ENCODE peak calls at places on chromosomes 5 and 9, in five cellular contexts. K, R, C, Y and I are unnamed samples. For H3K4me1, the result is how much of the 10 kb centered on the place peaks cover.

GRCh38 chr5:169100735-169101075 is 200.2 kb downstream of the SLIT3 start:
- DNase-seq in C (no peak), R (no peak), Y (peak), K (no peak), I (no peak)

GRCh38 chr5:143707797-143708196 is 104.2 kb upstream of the HMHB1 start:
- DNase-seq in Y (peak), K (peak), C (no peak), R (no peak), I (no peak)

GRCh38 chr5:61279725-61280124 is 52.3 kb upstream of the ZSWIM6 start:
- DNase-seq in R (no peak), K (no peak), Y (no peak), C (no peak), I (no peak)

GRCh38 chr9:124473310-124473709 is 23.1 kb downstream of the ADGRD2 start:
- DNase-seq in K (peak), R (no peak), Y (peak), C (no peak), I (peak)

GRCh38 chr5:143308726-143309125 is 94.8 kb downstream of the NR3C1 start:
- DNase-seq in Y (no peak), K (no peak), R (no peak), C (no peak), I (no peak)

GRCh38 chr5:52799358-52799982 is 11.8 kb downstream of the ITGA1 start:
- DNase-seq in K (peak), R (peak), Y (peak), C (peak), I (peak)

GRCh38 chr9:18824095-18824666 is 208.8 kb downstream of the SAXO1 start:
- DNase-seq in Y (peak), K (no peak), C (no peak), R (no peak), I (no peak)

GRCh38 chr5:444226-444625 is 1.2 kb downstream of the EXOC3 start:
- DNase-seq in K (no peak), Y (no peak), R (no peak), C (no peak), I (no peak)

GRCh38 chr9:114655689-114656088 is 1.9 kb downstream of the TEX53 start:
- DNase-seq in Y (peak), K (peak), C (no peak), R (no peak), I (no peak)

GRCh38 chr9:132878695-132879064 is at the start of gene SPACA9:
- DNase-seq in Y (peak), R (peak), K (peak), C (peak), I (peak)

GRCh38 chr5:141969783-141970741 is 1.2 kb downstream of the RNF14 start:
- DNase-seq in C (no peak), K (no peak), R (no peak), Y (no peak), I (no peak)

GRCh38 chr9:16964228-16964627 is 93.8 kb upstream of the BNC2 start:
- DNase-seq in K (peak), Y (peak), R (no peak), C (no peak), I (no peak)

GRCh38 chr9:33750307-33750838 is 45.0 kb upstream of the PRSS3 start:
- DNase-seq in K (no peak), R (peak), C (no peak), Y (peak), I (peak)

GRCh38 chr5:109943701-109944235 is 254.0 kb downstream of the MAN2A1 start:
- DNase-seq in R (no peak), K (no peak), C (no peak), Y (no peak), I (no peak)

GRCh38 chr5:31889131-31889561 is 250.2 kb downstream of the PDZD2 start:
- DNase-seq in C (no peak), Y (no peak), K (peak), R (peak), I (no peak)

GRCh38 chr9:136119259-136120118 is 814 bp upstream of the TMEM250 start:
- DNase-seq in K (no peak), C (no peak), Y (peak), R (no peak), I (peak)

GRCh38 chr5:91255396-91256141 is 127.5 kb downstream of the ARRDC3 start:
- DNase-seq in R (no peak), K (no peak), C (no peak), Y (no peak), I (no peak)

GRCh38 chr5:179461576-179461975 is 88.8 kb upstream of the RUFY1 start:
- DNase-seq in K (no peak), Y (no peak), R (no peak), C (no peak), I (no peak)

GRCh38 chr5:139651502-139651862 is 3.3 kb downstream of the CXXC5 start:
- DNase-seq in C (no peak), R (no peak), Y (no peak), K (no peak), I (peak)

GRCh38 chr5:1594336-1595106 is 70.8 kb upstream of the LPCAT1 start:
- DNase-seq in R (peak), Y (peak), K (peak), C (peak), I (peak)

GRCh38 chr9:35675732-35676392 is 2.1 kb downstream of the CA9 start:
- DNase-seq in Y (peak), K (no peak), R (peak), C (peak), I (peak)

GRCh38 chr5:58016329-58016728 is 443.6 kb downstream of the PLK2 start:
- DNase-seq in R (no peak), C (no peak), Y (peak), K (peak), I (no peak)

GRCh38 chr5:127858116-127858784 is 155.1 kb downstream of the CCDC192 start:
- DNase-seq in K (no peak), C (no peak), Y (peak), R (no peak), I (no peak)

GRCh38 chr5:28217695-28218094 is 1179.3 kb upstream of the CDH9 start:
- DNase-seq in C (no peak), Y (no peak), K (no peak), R (no peak), I (no peak)

GRCh38 chr5:28215091-28215490 is 1176.7 kb upstream of the CDH9 start:
- DNase-seq in R (no peak), K (no peak), C (no peak), Y (no peak), I (no peak)

GRCh38 chr5:28216939-28217360 is 1178.6 kb upstream of the CDH9 start:
- DNase-seq in R (no peak), Y (no peak), K (no peak), C (no peak), I (no peak)

GRCh38 chr5:28219539-28219938 is 1181.2 kb upstream of the CDH9 start:
- DNase-seq in R (no peak), Y (no peak), K (no peak), C (no peak), I (no peak)

DNA sequence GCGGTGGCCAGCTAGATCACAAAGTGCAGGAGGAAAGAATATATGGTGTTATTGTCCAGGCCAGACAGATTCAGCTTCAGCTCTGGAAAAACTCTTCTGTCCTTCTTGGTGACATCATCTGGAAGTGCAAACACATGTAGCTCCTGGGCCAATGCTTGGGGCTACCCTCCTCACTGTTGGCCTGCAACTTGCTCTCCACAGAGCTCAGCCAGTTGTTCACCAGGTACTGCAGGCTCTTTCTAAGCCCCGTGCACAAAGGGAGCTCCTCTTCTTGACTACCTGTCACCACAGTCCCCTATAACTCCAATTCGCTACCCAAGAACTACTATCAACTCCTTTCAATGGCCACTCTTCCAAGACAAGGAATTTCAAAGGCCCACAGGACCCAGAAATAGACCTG is 1175.9 kb upstream of the CDH9 start:
- DNase-seq in Y (no peak), K (no peak), C (no peak), R (no peak), I (no peak)
- H3K4me1 ChIP-seq in Y (under half), K (under half), C (under half), R (under half), I (under half)

GRCh38 chr9:79694208-79694607 is 122.4 kb downstream of the TLE4 start:
- DNase-seq in R (no peak), Y (no peak), K (no peak), C (no peak), I (no peak)

GRCh38 chr9:79695531-79696218 is 123.9 kb downstream of the TLE4 start:
- DNase-seq in R (no peak), C (no peak), K (no peak), Y (no peak), I (no peak)

GRCh38 chr9:79692857-79693571 is 121.2 kb downstream of the TLE4 start:
- DNase-seq in C (no peak), R (no peak), Y (no peak), K (no peak), I (no peak)

GRCh38 chr9:79693750-79694149 is 122.0 kb downstream of the TLE4 start:
- DNase-seq in K (no peak), Y (no peak), R (no peak), C (no peak), I (no peak)

DNA sequence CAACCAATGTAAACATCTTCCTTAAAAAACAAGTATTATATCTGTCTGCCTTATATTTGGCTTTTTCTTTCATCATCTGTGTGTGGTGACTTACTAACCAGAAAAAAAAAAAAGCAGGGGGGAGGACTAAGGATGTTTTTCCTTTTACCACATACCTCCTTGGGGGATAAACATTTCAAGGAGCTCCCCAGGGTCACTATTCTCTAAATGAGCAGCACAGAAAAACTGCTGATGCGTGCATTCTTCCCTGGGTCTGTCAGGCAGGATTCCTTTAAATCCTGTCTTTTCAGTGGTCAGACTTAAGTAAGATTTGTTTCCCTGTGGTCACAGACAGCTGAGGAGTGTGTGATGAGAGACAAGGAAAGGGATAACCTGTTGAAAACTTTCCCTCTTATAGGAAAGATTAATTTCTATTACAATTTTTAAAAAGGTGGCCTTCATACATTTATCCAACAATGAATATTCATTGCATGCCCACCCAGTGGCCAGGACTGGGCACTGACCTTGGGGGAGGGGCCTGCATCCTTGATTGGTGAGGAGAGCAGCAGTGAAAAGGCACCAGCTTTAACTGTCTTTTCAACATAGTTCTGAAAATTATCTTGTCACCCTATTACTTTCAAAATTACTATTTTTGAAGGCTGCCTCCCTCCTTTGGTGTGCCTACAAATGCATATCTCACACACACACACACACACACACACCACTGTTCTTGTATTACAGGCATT is 123.1 kb downstream of the TLE4 start:
- DNase-seq in Y (peak), R (no peak), C (no peak), K (peak), I (no peak)
- TF ChIP-seq CTCF in Y (no peak), R (no peak), C (no peak), K (no peak), I (no peak)

GRCh38 chr9:125732562-125732961 is 14.6 kb upstream of the PBX3 start:
- DNase-seq in R (no peak), C (no peak), Y (no peak), K (no peak), I (no peak)
- H3K4me1 ChIP-seq in R (under half), C (under half), Y (under half), K (under half), I (under half)

DNA sequence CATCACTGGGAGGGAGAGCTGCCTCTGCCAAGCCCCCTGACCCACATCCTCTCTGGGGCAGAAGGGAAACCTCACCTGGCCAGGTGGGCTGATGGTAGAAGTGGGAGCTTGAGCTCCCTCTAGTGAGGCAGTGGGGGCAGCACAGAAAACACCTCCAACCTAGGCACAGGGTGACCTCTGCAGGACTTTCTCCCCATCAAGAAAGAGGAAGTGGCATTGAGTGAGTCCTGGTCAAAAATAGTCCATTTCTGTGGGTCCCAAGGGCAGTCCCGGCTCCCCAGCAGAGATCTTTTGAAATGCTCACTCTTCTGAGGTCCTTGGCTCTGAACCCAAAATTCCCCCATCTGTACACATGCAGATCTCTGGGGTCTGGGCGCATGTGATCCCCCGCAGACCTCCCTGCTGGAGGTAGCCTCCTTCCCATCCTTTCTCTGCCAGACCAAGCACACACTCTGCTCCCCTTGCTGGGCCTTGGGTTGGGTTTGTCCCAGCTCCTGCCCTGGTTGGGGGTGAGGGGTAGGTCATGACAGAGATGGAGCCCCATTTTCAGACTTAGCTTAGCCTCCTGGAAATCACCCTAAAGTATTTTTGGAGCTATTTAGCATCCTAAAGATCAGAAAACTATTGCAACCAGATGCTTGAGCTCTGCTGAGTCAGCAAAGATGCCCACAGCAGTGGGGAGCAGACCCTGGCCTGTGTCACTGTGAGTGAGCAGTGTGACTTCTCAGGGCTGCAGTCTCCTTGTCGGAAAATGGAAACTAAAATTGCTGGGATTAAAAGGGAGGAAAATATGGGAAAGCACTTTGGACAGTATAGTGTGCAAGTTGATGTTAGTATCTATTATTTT is 41.6 kb upstream of the LCP2 start:
- DNase-seq in Y (no peak), C (no peak), R (peak), K (no peak), I (no peak)
- TF ChIP-seq CTCF in Y (peak), C (peak), R (peak), K (no peak), I (peak)